ENCODE peak calls at places on chromosomes 12 and 14, in four cellular contexts. S, J, U and R are unnamed samples.

GRCh38 chr14:49512147-49512551 is 74.0 kb downstream of the RPS29 start:
- DNase-seq in S (no peak), J (no peak), U (no peak), R (no peak)

GRCh38 chr14:31968107-31968810 is 108.8 kb upstream of the ARHGAP5 start:
- DNase-seq in S (no peak), J (no peak), U (peak; percentile 19), R (no peak)

GRCh38 chr14:73785336-73785833 is 66.2 kb upstream of the PTGR2 start:
- DNase-seq in S (no peak), J (peak; percentile 61), U (no peak), R (no peak)

GRCh38 chr12:92735131-92735721 is 32.4 kb downstream of the PLEKHG7 start:
- DNase-seq in S (no peak), J (no peak), U (no peak), R (no peak)

GRCh38 chr12:79689477-79690155 is 1.1 kb downstream of the PAWR start:
- DNase-seq in S (no peak), J (peak; percentile 52), U (no peak), R (peak; percentile 66)

GRCh38 chr12:87820524-87821194 is 208.5 kb downstream of the C12orf50 start:
- DNase-seq in S (no peak), J (no peak), U (no peak), R (no peak)

GRCh38 chr14:88821378-88821777 is 3.1 kb upstream of the TTC8 start:
- DNase-seq in S (no peak), J (no peak), U (no peak), R (no peak)

GRCh38 chr12:65740873-65741600 is 83.2 kb upstream of the HMGA2 start:
- DNase-seq in S (peak; percentile 82), J (peak; percentile 61), U (no peak), R (peak; percentile 99)

GRCh38 chr12:83823386-83824045 is 1089.1 kb downstream of the SLC6A15 start:
- DNase-seq in S (no peak), J (peak; percentile 12), U (no peak), R (peak; percentile 78)

GRCh38 chr12:90909069-90909676 is 45.8 kb downstream of the CCER1 start:
- DNase-seq in S (peak; percentile 4), J (peak; percentile 17), U (no peak), R (peak; percentile 46)

GRCh38 chr12:31002999-31003398 is 70.7 kb upstream of the DDX11 start:
- DNase-seq in S (no peak), J (no peak), U (peak; percentile 23), R (no peak)

GRCh38 chr12:116200812-116201211 is 76.7 kb downstream of the MED13L start:
- DNase-seq in S (no peak), J (no peak), U (no peak), R (no peak)

GRCh38 chr12:50103767-50104321 is at the start of gene GPD1:
- DNase-seq in S (peak; percentile 80), J (peak; percentile 74), U (no peak), R (peak; percentile 67)

GRCh38 chr12:1936406-1937320 is 18.2 kb upstream of the CACNA2D4 start:
- DNase-seq in S (no peak), J (peak; percentile 85), U (no peak), R (no peak)

GRCh38 chr14:61925043-61925442 is 162.8 kb downstream of the SNAPC1 start:
- DNase-seq in S (no peak), J (no peak), U (no peak), R (no peak)

GRCh38 chr14:93969082-93969828 is 7.1 kb downstream of the ASB2 start:
- DNase-seq in S (no peak), J (no peak), U (no peak), R (no peak)
- TF ChIP-seq NRF1 in S (no peak), J (no peak), U (no peak), R (no peak)

DNA sequence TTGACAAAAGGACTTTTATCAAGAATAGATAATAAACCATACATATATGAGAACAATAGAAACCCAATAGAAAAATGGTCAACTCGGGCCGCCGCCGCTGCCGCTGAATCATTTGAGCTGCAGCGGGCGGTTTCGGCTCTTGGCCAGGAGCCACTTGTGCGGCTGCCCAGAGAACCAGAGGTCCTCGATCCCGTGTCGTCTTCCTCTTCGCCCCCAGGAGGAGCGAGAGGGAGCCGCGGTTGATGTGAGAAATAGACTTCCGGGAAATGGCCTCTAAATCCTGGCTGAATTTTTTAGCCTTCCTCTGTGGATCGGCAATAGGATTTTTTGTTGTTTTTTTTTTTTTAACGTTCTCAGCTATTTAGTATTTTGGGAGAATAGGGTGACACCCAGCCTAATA is 44.8 kb downstream of the CPSF6 start:
- DNase-seq in S (peak; percentile 82), J (peak; percentile 74), U (no peak), R (peak; percentile 34)
- TF ChIP-seq NRF1 in S (peak; percentile 82), J (no peak), U (no peak), R (no peak)

GRCh38 chr14:104676130-104676693 is 13.2 kb upstream of the INF2 start:
- DNase-seq in S (no peak), J (no peak), U (no peak), R (no peak)
- TF ChIP-seq NRF1 in S (no peak), J (no peak), U (no peak), R (no peak)

GRCh38 chr14:66247662-66248061 is 238.5 kb upstream of the CCDC196 start:
- DNase-seq in S (no peak), J (peak; percentile 35), U (no peak), R (no peak)
- TF ChIP-seq NRF1 in S (no peak), J (no peak), U (no peak), R (no peak)

GRCh38 chr12:76420221-76420620 is 72.0 kb upstream of the BBS10 start:
- DNase-seq in S (no peak), J (no peak), U (no peak), R (no peak)
- TF ChIP-seq NRF1 in S (no peak), J (no peak), U (no peak), R (no peak)

DNA sequence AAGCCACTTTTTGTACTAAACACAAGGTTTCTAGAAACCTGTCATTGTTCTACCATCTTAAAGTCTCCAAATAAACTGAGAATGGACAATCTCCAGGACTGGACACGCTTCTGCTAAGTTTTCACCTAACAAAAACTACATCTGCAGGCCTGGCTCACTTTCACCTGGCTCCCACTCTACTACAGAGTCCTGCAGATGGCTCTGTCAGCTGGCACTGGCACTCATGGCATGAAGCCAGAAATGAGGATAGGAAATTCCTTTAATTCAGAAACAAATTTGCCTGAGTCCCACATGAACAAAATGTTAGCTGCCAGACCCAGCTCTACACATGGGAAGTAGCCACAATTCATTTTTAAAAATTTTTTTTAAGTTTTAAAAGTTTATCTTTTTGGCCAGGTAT is 42.1 kb downstream of the STXBP6 start:
- DNase-seq in S (no peak), J (no peak), U (no peak), R (no peak)
- TF ChIP-seq NRF1 in S (no peak), J (no peak), U (no peak), R (no peak)